ENCODE peak calls at places on chromosomes 2 and 18, in five cellular contexts. W, Q, M, P and D are unnamed samples.
A peak's percentile ranks its signal among the peaks of the same experiment; 100 is the strongest.

GRCh38 chr2:237494066-237494465 is 7.0 kb downstream of the MLPH start:
- DNase-seq in W (no peak), Q (no peak), M (no peak), P (no peak), D (no peak)

GRCh38 chr2:64636105-64636873 is 17.4 kb downstream of the SERTAD2 start:
- DNase-seq in W (no peak), Q (no peak), M (no peak), P (no peak), D (no peak)

GRCh38 chr2:222782201-222782600 is 78.6 kb upstream of the ACSL3 start:
- DNase-seq in W (no peak), Q (no peak), M (no peak), P (no peak), D (no peak)

GRCh38 chr2:65227035-65227470 is 578 bp upstream of the ACTR2 start:
- DNase-seq in W (no peak), Q (no peak), M (no peak), P (no peak), D (no peak)

GRCh38 chr2:4653989-4654388 is 950.6 kb downstream of the DCDC2C start:
- DNase-seq in W (no peak), Q (no peak), M (no peak), P (no peak), D (no peak)

GRCh38 chr2:65778126-65778525 is 345.7 kb upstream of the SPRED2 start:
- DNase-seq in W (no peak), Q (no peak), M (no peak), P (no peak), D (no peak)

GRCh38 chr2:136670-137069 is 90.4 kb upstream of the FAM110C start:
- DNase-seq in W (no peak), Q (no peak), M (no peak), P (no peak), D (no peak)

GRCh38 chr2:133139847-133140533 is 428.3 kb downstream of the NCKAP5 start:
- DNase-seq in W (no peak), Q (no peak), M (no peak), P (no peak), D (no peak)

GRCh38 chr2:240323601-240324291 is 111.7 kb upstream of the GPC1 start:
- DNase-seq in W (no peak), Q (no peak), M (no peak), P (no peak), D (no peak)

GRCh38 chr2:152175012-152175367 is 573 bp downstream of the STAM2 start:
- DNase-seq in W (no peak), Q (no peak), M (no peak), P (no peak), D (no peak)

GRCh38 chr18:31619291-31619690 is 27.6 kb downstream of the TTR start:
- DNase-seq in W (no peak), Q (no peak), M (no peak), P (no peak), D (no peak)

GRCh38 chr2:71679481-71679880 is 226.1 kb downstream of the DYSF start:
- DNase-seq in W (no peak), Q (no peak), M (no peak), P (no peak), D (no peak)

GRCh38 chr2:185738679-185739472 is at the start of gene FSIP2:
- DNase-seq in W (peak; percentile 66), Q (no peak), M (no peak), P (no peak), D (no peak)

GRCh38 chr2:127165539-127165935 is 54.6 kb downstream of the CYP27C1 start:
- DNase-seq in W (no peak), Q (peak; percentile 65), M (peak; percentile 55), P (no peak), D (no peak)

GRCh38 chr18:35915056-35915455 is 57.4 kb upstream of the RMP24 start:
- DNase-seq in W (no peak), Q (no peak), M (no peak), P (no peak), D (no peak)

GRCh38 chr18:35919179-35919578 is 53.3 kb upstream of the RMP24 start:
- DNase-seq in W (no peak), Q (no peak), M (no peak), P (no peak), D (no peak)

GRCh38 chr18:35918564-35918963 is 53.9 kb upstream of the RMP24 start:
- DNase-seq in W (no peak), Q (no peak), M (no peak), P (no peak), D (no peak)

GRCh38 chr18:35920623-35921022 is 51.9 kb upstream of the RMP24 start:
- DNase-seq in W (no peak), Q (no peak), M (no peak), P (no peak), D (no peak)

GRCh38 chr18:35917043-35917442 is 55.4 kb upstream of the RMP24 start:
- DNase-seq in W (no peak), Q (no peak), M (no peak), P (no peak), D (no peak)
- TF ChIP-seq CTCF in W (no peak), Q (peak; percentile 42), M (no peak), P (no peak), D (no peak)

DNA sequence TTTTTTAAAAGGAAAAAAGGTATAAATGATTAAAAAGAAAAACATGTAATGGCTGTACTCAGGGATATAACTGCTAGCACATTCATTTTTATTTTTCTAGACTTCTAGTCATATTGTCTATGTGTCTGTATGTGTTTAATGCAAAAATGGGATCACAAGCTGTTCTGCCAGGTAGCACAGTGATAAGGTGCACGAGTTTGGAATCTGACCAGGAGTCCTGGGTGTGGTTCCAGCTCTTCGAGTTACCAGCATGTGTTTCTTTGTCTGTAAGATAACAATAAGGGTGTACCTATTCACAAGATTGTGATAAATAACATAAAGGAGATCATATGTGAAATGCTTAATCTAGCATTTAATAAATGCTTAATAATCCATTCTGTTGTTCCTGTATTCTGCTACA is 145.3 kb downstream of the PKP4 start:
- DNase-seq in W (no peak), Q (no peak), M (no peak), P (no peak), D (no peak)
- TF ChIP-seq CTCF in W (no peak), Q (no peak), M (no peak), P (no peak), D (no peak)

GRCh38 chr18:8614875-8615274 is 5.6 kb downstream of the RAB12 start:
- DNase-seq in W (no peak), Q (no peak), M (no peak), P (no peak), D (no peak)

GRCh38 chr18:8617907-8618306 is 8.7 kb downstream of the RAB12 start:
- DNase-seq in W (no peak), Q (no peak), M (no peak), P (no peak), D (no peak)

GRCh38 chr18:8619041-8619440 is 9.8 kb downstream of the RAB12 start:
- DNase-seq in W (no peak), Q (no peak), M (no peak), P (no peak), D (no peak)

GRCh38 chr18:8615397-8616025 is 6.3 kb downstream of the RAB12 start:
- DNase-seq in W (no peak), Q (peak; percentile 29), M (no peak), P (peak; percentile 85), D (no peak)

GRCh38 chr18:8616026-8616401 is 6.8 kb downstream of the RAB12 start:
- DNase-seq in W (no peak), Q (peak; percentile 24), M (no peak), P (no peak), D (no peak)
- TF ChIP-seq CTCF in W (no peak), Q (no peak), M (no peak), P (no peak), D (no peak)

DNA sequence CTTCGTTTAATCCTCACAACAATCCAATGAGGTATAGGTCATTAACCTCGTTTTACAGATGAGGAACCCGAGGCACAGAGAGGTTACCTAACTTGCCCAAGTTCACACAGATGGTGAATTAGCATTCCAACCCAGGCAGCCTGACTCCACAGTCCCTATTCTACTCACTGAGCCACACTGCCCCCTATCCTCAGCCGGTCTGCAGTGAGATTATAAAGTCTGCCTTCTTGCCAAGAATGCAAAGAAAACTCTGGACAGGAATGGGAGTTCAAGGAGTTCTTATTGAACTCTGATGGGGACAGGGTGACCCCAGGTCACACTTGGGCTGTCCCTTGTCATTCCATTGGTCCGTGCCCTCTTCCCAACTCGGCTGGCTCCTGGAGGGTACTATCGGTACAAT is 118.1 kb upstream of the MSH6 start:
- DNase-seq in W (no peak), Q (no peak), M (no peak), P (no peak), D (no peak)
- TF ChIP-seq CTCF in W (no peak), Q (peak; percentile 59), M (no peak), P (peak; percentile 8), D (no peak)

DNA sequence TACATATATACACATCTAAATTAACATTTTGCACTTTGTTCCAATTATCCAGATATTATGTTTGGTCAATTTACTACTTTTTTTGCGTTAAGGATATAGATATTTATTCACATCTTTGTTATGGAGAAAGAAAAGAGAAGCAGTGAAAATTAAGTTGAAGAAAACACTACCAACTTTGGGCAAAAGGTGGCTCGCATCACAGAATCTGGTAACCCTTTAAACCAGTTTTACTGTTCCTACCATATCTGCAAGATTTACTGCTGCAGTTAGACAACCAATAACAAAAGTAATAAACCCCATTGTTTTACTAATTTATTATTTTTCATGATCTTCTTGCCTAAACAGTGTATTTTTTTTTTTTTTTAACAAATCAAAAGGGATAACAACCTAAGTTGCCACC is 53.6 kb downstream of the SMAD2 start:
- DNase-seq in W (no peak), Q (no peak), M (no peak), P (no peak), D (no peak)
- TF ChIP-seq CTCF in W (no peak), Q (no peak), M (no peak), P (no peak), D (no peak)

GRCh38 chr2:63192889-63193778 is 142.5 kb downstream of the OTX1 start:
- DNase-seq in W (no peak), Q (no peak), M (no peak), P (no peak), D (no peak)

GRCh38 chr2:63194175-63194574 is 143.5 kb downstream of the OTX1 start:
- DNase-seq in W (no peak), Q (no peak), M (no peak), P (no peak), D (no peak)

GRCh38 chr2:63186331-63186730 is 135.7 kb downstream of the OTX1 start:
- DNase-seq in W (no peak), Q (peak; percentile 5), M (no peak), P (no peak), D (no peak)

GRCh38 chr2:63192169-63192888 is 141.7 kb downstream of the OTX1 start:
- DNase-seq in W (no peak), Q (no peak), M (no peak), P (no peak), D (no peak)

DNA sequence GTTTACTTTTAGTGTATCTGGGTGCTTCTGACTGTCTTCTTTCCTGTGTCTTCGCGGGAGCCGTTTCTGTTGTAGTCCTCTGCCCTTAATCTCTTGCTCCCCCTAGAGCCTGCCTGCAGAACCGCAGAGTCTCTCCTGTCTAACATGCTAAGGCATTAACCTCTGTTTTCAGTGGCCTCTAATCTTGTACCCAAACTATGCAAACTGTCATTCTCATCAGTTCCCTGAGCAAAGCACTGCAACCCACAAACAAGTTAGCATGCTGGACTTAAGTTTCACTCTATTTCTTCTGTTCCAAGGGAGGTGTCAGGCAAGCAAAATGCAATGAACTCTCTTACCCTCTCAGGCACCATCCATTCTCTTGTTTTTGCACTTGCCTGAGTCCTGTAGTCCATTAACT is 138.4 kb downstream of the OTX1 start:
- DNase-seq in W (no peak), Q (peak; percentile 33), M (no peak), P (peak; percentile 4), D (no peak)
- TF ChIP-seq CTCF in W (no peak), Q (peak; percentile 94), M (no peak), P (peak; percentile 89), D (no peak)